ENCODE peak calls at places on chromosomes 1 and 21, in ten cellular contexts. X is AG10803; O is HuH-7.5; H is stimulated activated CD4-positive, alpha-beta T cell treated with anti-CD3 and anti-CD28 coated beads, Interleukin-1b, Interleukin-23, amount 100 ng/mL, for 24 hours; A is activated CD4-positive, alpha-beta memory T cell treated with anti-CD3 and anti-CD28 coated beads for 36 hours; R is stromal cell of bone marrow; N is astrocyte; Z is pancreas; S is left ventricle myocardium inferior; I is dermis blood vessel endothelial cell. M is an unnamed sample.

GRCh38 chr1:36762174-36762573 is 272.1 kb downstream of the GRIK3 start:
- DNase-seq in N (no peak), H (no peak), I (no peak), X (no peak), A (no peak), S (no peak), Z (no peak), O (no peak), R (no peak), M (no peak)

GRCh38 chr21:34602061-34602460 is 12.9 kb downstream of the RCAN1 start:
- DNase-seq in S (no peak), X (no peak), R (no peak), A (no peak), Z (no peak), N (no peak), H (no peak), O (no peak), I (no peak), M (no peak)

GRCh38 chr21:40586575-40586974 is 260.4 kb downstream of the DSCAM start:
- DNase-seq in Z (no peak), X (no peak), R (no peak), S (no peak), I (no peak), N (no peak), A (no peak), H (no peak), O (no peak), M (no peak)

GRCh38 chr1:228061411-228062084 is 21.0 kb upstream of the ARF1 start:
- DNase-seq in O (no peak), X (no peak), A (no peak), Z (no peak), N (no peak), H (no peak), I (no peak), R (no peak), S (no peak), M (no peak)

GRCh38 chr21:46141767-46142580 is 13.4 kb downstream of the FTCD start:
- DNase-seq in H (no peak), S (peak; percentile 16), R (no peak), A (no peak), X (no peak), N (no peak), O (no peak), I (no peak), Z (peak; percentile 23), M (no peak)

GRCh38 chr1:115678141-115678540 is 36.4 kb downstream of the VANGL1 start:
- DNase-seq in H (no peak), N (no peak), A (no peak), O (no peak), S (no peak), R (no peak), Z (no peak), X (no peak), I (no peak), M (no peak)

GRCh38 chr1:11741919-11742598 is 6.1 kb downstream of the AGTRAP start:
- DNase-seq in H (no peak), S (no peak), Z (no peak), I (no peak), A (no peak), N (no peak), O (no peak), X (peak; percentile 17), R (no peak), M (no peak)

GRCh38 chr1:41483960-41484844 is at the start of gene EDN2:
- DNase-seq in O (no peak), N (no peak), Z (peak; percentile 95), H (no peak), S (peak; percentile 77), I (no peak), X (no peak), R (no peak), A (no peak), M (no peak)

GRCh38 chr1:11550664-11551283 is 71.8 kb downstream of the DISP3 start:
- DNase-seq in R (peak; percentile 45), S (peak; percentile 42), N (peak; percentile 59), X (peak; percentile 53), Z (peak; percentile 53), H (no peak), I (peak; percentile 88), A (peak; percentile 61), O (peak; percentile 64), M (peak; percentile 70)

GRCh38 chr1:245045087-245045881 is 109.5 kb upstream of the KIF26B start:
- DNase-seq in X (peak; percentile 15), A (no peak), R (peak; percentile 47), H (no peak), I (no peak), Z (no peak), S (no peak), O (peak; percentile 30), N (peak; percentile 17), M (no peak)

GRCh38 chr1:59421232-59421920 is 124.5 kb downstream of the FGGY start:
- DNase-seq in O (no peak), N (no peak), I (no peak), X (no peak), Z (no peak), S (no peak), A (no peak), R (no peak), H (no peak), M (no peak)

GRCh38 chr1:38287036-38287435 is 240.4 kb upstream of the POU3F1 start:
- DNase-seq in N (no peak), S (no peak), Z (no peak), O (no peak), X (no peak), H (no peak), R (no peak), I (no peak), A (no peak), M (no peak)

GRCh38 chr1:106879538-106879937 is 176.9 kb upstream of the PRMT6 start:
- DNase-seq in N (no peak), H (no peak), A (no peak), I (no peak), X (no peak), Z (peak; percentile 40), O (no peak), S (peak; percentile 75), R (no peak), M (no peak)

GRCh38 chr1:201537966-201538617 is 835 bp upstream of the NAV1 start:
- DNase-seq in N (no peak), I (peak; percentile 69), X (peak; percentile 37), A (no peak), H (no peak), R (no peak), O (no peak), S (no peak), Z (no peak), M (no peak)

GRCh38 chr1:198845851-198846250 is 207.0 kb downstream of the PTPRC start:
- DNase-seq in S (no peak), O (no peak), A (no peak), I (no peak), X (peak; percentile 9), H (no peak), R (no peak), N (peak; percentile 51), Z (no peak), M (no peak)

GRCh38 chr1:206710457-206710823 is 25.7 kb downstream of the MAPKAPK2 start:
- DNase-seq in I (no peak), N (no peak), S (no peak), Z (no peak), X (no peak), R (no peak), A (no peak), O (no peak), H (no peak), M (no peak)

GRCh38 chr1:151509350-151510019 is 1.7 kb upstream of the CGN start:
- DNase-seq in R (no peak), A (no peak), Z (no peak), X (no peak), I (no peak), S (no peak), H (no peak), N (no peak), O (no peak), M (no peak)

GRCh38 chr21:33550772-33551660 is 8.2 kb downstream of the SON start:
- DNase-seq in O (no peak), Z (no peak), S (no peak), I (no peak), X (no peak), N (no peak), H (no peak), R (no peak), A (no peak), M (no peak)

GRCh38 chr1:241423541-241424479 is 66.8 kb upstream of the RGS7 start:
- DNase-seq in O (no peak), Z (peak; percentile 37), N (peak; percentile 27), R (no peak), A (peak; percentile 25), I (peak; percentile 47), S (no peak), H (no peak), X (peak; percentile 64), M (no peak)

GRCh38 chr1:160548183-160548582 is 25.1 kb upstream of the SLAMF6 start:
- DNase-seq in H (no peak), A (no peak), N (no peak), S (no peak), I (no peak), O (no peak), R (no peak), X (no peak), Z (no peak), M (no peak)

GRCh38 chr1:92961131-92961895 is at the start of gene DIPK1A:
- DNase-seq in N (peak; percentile 55), Z (peak; percentile 83), I (peak; percentile 70), A (peak; percentile 76), S (peak; percentile 79), H (peak; percentile 36), O (peak; percentile 70), R (peak; percentile 45), X (peak; percentile 77), M (no peak)

GRCh38 chr1:113433177-113433576 is 42.9 kb downstream of the MAGI3 start:
- DNase-seq in A (no peak), O (no peak), I (no peak), X (no peak), S (no peak), R (no peak), H (no peak), N (no peak), Z (no peak), M (no peak)

GRCh38 chr1:153934746-153935145 is 11.8 kb downstream of the DENND4B start:
- DNase-seq in N (no peak), X (no peak), H (no peak), A (no peak), I (no peak), O (no peak), Z (no peak), R (no peak), S (no peak), M (no peak)

GRCh38 chr1:54246097-54246721 is 46.2 kb downstream of the MRPL37 start:
- DNase-seq in I (no peak), O (no peak), X (no peak), N (no peak), Z (no peak), H (no peak), S (no peak), A (no peak), R (no peak), M (no peak)

GRCh38 chr1:198118136-198118535 is 38.7 kb upstream of the NEK7 start:
- DNase-seq in O (no peak), X (peak; percentile 98), N (peak; percentile 98), S (peak; percentile 66), A (no peak), R (peak; percentile 97), H (no peak), I (no peak), Z (peak; percentile 17), M (no peak)

GRCh38 chr1:199550384-199551067 is 477.0 kb upstream of the NR5A2 start:
- DNase-seq in Z (no peak), N (peak; percentile 23), O (no peak), A (no peak), R (no peak), S (no peak), X (peak; percentile 13), I (peak; percentile 21), H (no peak), M (no peak)

GRCh38 chr1:182111496-182111895 is 50.0 kb upstream of the ZNF648 start:
- DNase-seq in Z (peak; percentile 70), S (no peak), X (no peak), I (no peak), A (no peak), R (no peak), N (no peak), O (no peak), H (no peak), M (no peak)

GRCh38 chr1:117574206-117574835 is 31.5 kb upstream of the TENT5C start:
- DNase-seq in N (no peak), Z (no peak), H (no peak), I (no peak), A (no peak), S (no peak), R (no peak), O (no peak), X (no peak), M (no peak)